ENCODE peak calls at places on chromosome 19, in four cellular contexts. F is OCI-LY7, C is mesenchymal stem cell, K is PC-3. D is an unnamed sample.

GRCh38 chr19:16419671-16420394 is 51.9 kb downstream of the EPS15L1 start:
- DNase-seq in F (no peak), C (peak; percentile 65), K (no peak), D (no peak)

GRCh38 chr19:57992841-57993240 is 9.8 kb downstream of the ZNF606 start:
- DNase-seq in F (no peak), C (no peak), K (no peak), D (no peak)

GRCh38 chr19:18046066-18046718 is 38.2 kb downstream of the ARRDC2 start:
- DNase-seq in F (no peak), C (peak; percentile 85), K (peak; percentile 92), D (no peak)

GRCh38 chr19:50921391-50922315 is 10.5 kb upstream of the KLK4 start:
- DNase-seq in F (no peak), C (no peak), K (peak; percentile 38), D (no peak)

GRCh38 chr19:32287811-32288227 is 57.6 kb upstream of the ZNF507 start:
- DNase-seq in F (peak; percentile 22), C (peak; percentile 53), K (peak; percentile 60), D (peak; percentile 11)

GRCh38 chr19:15680923-15681322 is 8.0 kb downstream of the CYP4F12 start:
- DNase-seq in F (no peak), C (no peak), K (no peak), D (no peak)

GRCh38 chr19:17973759-17974158 is 6.9 kb downstream of the KCNN1 start:
- DNase-seq in F (no peak), C (no peak), K (no peak), D (no peak)

GRCh38 chr19:6271251-6271650 is 8.5 kb downstream of the MLLT1 start:
- DNase-seq in F (no peak), C (peak; percentile 66), K (no peak), D (no peak)

GRCh38 chr19:17862711-17863519 is 3.2 kb downstream of the RPL18A start:
- DNase-seq in F (no peak), C (no peak), K (no peak), D (no peak)

GRCh38 chr19:10968527-10969081 is 7.8 kb downstream of the SMARCA4 start:
- DNase-seq in F (peak; percentile 98), C (no peak), K (no peak), D (no peak)

GRCh38 chr19:44142014-44142523 is 715 bp downstream of the ZNF234 start:
- DNase-seq in F (no peak), C (peak; percentile 49), K (peak; percentile 3), D (no peak)

GRCh38 chr19:55119053-55119452 is 1.6 kb upstream of the PPP1R12C start:
- DNase-seq in F (no peak), C (peak; percentile 23), K (no peak), D (no peak)

GRCh38 chr19:18536475-18536874 is 6.9 kb downstream of the FKBP8 start:
- DNase-seq in F (no peak), C (no peak), K (no peak), D (no peak)

GRCh38 chr19:16315825-16316505 is 8.7 kb upstream of the KLF2 start:
- DNase-seq in F (no peak), C (peak; percentile 99), K (peak; percentile 44), D (no peak)

GRCh38 chr19:5369962-5370367 is 29.4 kb upstream of the PTPRS start:
- DNase-seq in F (peak; percentile 48), C (peak; percentile 14), K (peak; percentile 65), D (no peak)

GRCh38 chr19:7340959-7341837 is 7.5 kb upstream of the ARHGEF18 start:
- DNase-seq in F (peak; percentile 94), C (peak; percentile 79), K (peak; percentile 92), D (peak; percentile 34)

GRCh38 chr19:1394252-1395193 is 6.8 kb downstream of the GAMT start:
- DNase-seq in F (no peak), C (no peak), K (no peak), D (no peak)

GRCh38 chr19:13100871-13101589 is 1.6 kb downstream of the LYL1 start:
- DNase-seq in F (peak; percentile 37), C (no peak), K (peak; percentile 47), D (no peak)
- H3K27ac ChIP-seq in F (peak overlapping the region; percentile 96), C (no peak overlapping the region), K (no peak overlapping the region), D (no peak overlapping the region)

DNA sequence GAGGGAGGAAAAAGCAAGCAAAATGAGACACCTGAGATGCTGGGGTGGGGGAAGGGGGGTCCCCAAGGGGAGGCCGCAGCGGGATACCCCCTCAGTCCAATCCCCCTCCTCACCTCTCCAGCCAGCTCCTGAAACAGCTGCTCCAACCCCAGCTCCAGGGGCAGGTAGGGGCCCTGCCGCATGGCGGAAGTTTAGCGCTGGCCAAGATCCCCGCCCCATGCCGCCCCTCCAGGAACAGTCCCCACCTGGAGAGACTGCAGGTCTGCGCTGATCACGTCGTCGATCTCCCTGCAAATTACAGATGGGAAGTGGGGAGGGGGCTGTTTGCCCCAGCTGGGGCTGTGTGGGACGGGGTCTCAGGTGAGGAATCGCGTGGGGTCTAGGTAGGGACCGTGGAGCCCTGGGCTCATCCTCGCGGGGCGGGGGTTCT is 9.0 kb downstream of the CAPN12 start:
- DNase-seq in F (peak; percentile 25), C (no peak), K (peak; percentile 18), D (no peak)
- H3K4me3 ChIP-seq in F (no peak overlapping the region), C (no peak overlapping the region), K (no peak overlapping the region), D (peak overlapping the region; percentile 10)

DNA sequence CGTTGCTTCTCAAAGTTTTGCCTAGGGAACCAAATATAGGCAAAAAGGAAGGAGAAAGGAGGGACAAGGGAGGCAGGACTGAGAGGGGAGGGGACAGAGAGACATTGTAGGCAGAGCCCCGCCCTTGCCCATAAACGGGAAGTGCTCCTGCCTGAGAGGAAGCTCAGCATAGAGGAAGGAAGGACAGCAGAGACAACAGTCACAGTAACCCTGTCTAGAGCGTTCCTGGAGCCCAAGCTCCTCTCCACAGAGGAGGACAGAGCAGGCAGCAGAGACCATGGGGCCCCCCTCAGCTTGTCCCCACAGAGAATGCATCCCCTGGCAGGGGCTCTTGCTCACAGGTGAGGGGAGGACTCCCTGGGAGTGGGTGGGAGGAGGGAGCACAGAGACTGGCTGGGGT is at the start of gene CEACAM21:
- DNase-seq in F (peak; percentile 69), C (no peak), K (no peak), D (no peak)
- H3K4me1 ChIP-seq in F (peaks cover 13% of the 10 kb centered on the region), C (no peaks in the 10 kb centered on the region), K (no peaks in the 10 kb centered on the region), D (no peaks in the 10 kb centered on the region)

GRCh38 chr19:48401277-48401676 is 7.8 kb downstream of the GRIN2D start:
- DNase-seq in F (no peak), C (no peak), K (no peak), D (no peak)
- H3K27ac ChIP-seq in F (no peak overlapping the region), C (no peak overlapping the region), K (no peak overlapping the region), D (no peak overlapping the region)

GRCh38 chr19:42191855-42192254 is 25.6 kb downstream of the DEDD2 start:
- DNase-seq in F (no peak), C (peak; percentile 63), K (peak; percentile 96), D (no peak)

GRCh38 chr19:42193294-42193693 is 24.2 kb downstream of the DEDD2 start:
- DNase-seq in F (no peak), C (no peak), K (no peak), D (no peak)

GRCh38 chr19:42196011-42197001 is 21.2 kb downstream of the DEDD2 start:
- DNase-seq in F (no peak), C (no peak), K (no peak), D (no peak)

GRCh38 chr19:42197375-42197817 is 20.1 kb downstream of the DEDD2 start:
- DNase-seq in F (no peak), C (no peak), K (no peak), D (no peak)

DNA sequence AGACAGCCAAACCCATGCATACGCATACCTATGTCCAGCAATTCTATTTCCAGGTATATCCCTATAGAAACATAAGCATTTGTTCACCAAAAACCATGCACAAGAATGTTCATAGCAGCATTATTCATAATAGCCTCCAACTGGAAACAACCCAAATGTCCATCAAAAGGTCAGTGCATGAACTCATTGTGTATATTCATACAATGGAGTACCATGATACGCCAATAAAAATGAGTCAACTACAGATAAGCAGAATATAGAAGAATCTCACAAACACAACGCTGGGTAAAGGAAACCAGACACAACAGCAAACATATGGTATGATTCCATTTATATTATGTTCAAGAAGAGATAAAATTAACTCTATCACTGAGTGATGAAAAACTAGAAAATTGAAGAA is 23.8 kb downstream of the DEDD2 start:
- DNase-seq in F (no peak), C (no peak), K (peak; percentile 88), D (no peak)
- H3K4me3 ChIP-seq in F (no peak overlapping the region), C (no peak overlapping the region), K (no peak overlapping the region), D (no peak overlapping the region)

GRCh38 chr19:35346193-35347052 is 1.3 kb upstream of the FFAR1 start:
- DNase-seq in F (peak; percentile 66), C (no peak), K (no peak), D (no peak)

GRCh38 chr19:35348909-35349611 is 1.4 kb downstream of the FFAR1 start:
- DNase-seq in F (peak; percentile 93), C (no peak), K (no peak), D (no peak)

GRCh38 chr19:35349614-35350521 is 2.2 kb downstream of the FFAR1 start:
- DNase-seq in F (peak; percentile 48), C (no peak), K (no peak), D (no peak)

GRCh38 chr19:35347171-35347929 is at the start of gene FFAR1:
- DNase-seq in F (peak; percentile 89), C (no peak), K (no peak), D (no peak)

GRCh38 chr19:35347930-35348298 is 212 bp downstream of the FFAR1 start:
- DNase-seq in F (no peak), C (no peak), K (no peak), D (no peak)
- H3K4me1 ChIP-seq in F (peaks cover 94% of the 10 kb centered on the region), C (no peaks in the 10 kb centered on the region), K (no peaks in the 10 kb centered on the region), D (no peaks in the 10 kb centered on the region)

D was measured in thoracic aorta.